ENCODE peak calls at places on chromosomes 12 and 14, in six cellular contexts. G is kidney, A is breast epithelium, O is fibroblast of lung, Z is WTC11, Y is MCF 10A. W is an unnamed sample.
A peak's percentile ranks its signal among the peaks of the same experiment; 100 is the strongest.

GRCh38 chr14:106845286-106846087 is 1319.1 kb downstream of the TMEM121 start:
- DNase-seq in G (peak; percentile 87), A (peak; percentile 49), O (no peak), Z (no peak), Y (peak; percentile 71), W (no peak)

GRCh38 chr12:12445882-12446181 is 89.0 kb downstream of the BORCS5 start:
- DNase-seq in G (no peak), A (no peak), O (no peak), Z (no peak), Y (peak; percentile 70), W (no peak)

GRCh38 chr12:11959117-11959823 is 111.5 kb upstream of the BCL2L14 start:
- DNase-seq in G (no peak), A (no peak), O (peak; percentile 48), Z (no peak), Y (no peak), W (no peak)

GRCh38 chr12:96091833-96092232 is 56.4 kb upstream of the LTA4H start:
- DNase-seq in G (no peak), A (no peak), O (no peak), Z (peak; percentile 13), Y (peak; percentile 30), W (no peak)

GRCh38 chr12:123532021-123532420 is 1.5 kb downstream of the RILPL1 start:
- DNase-seq in G (no peak), A (no peak), O (peak; percentile 40), Z (no peak), Y (no peak), W (no peak)

GRCh38 chr14:31568151-31568550 is 6.9 kb downstream of the NUBPL start:
- DNase-seq in G (no peak), A (no peak), O (peak; percentile 15), Z (no peak), Y (peak; percentile 4), W (no peak)

GRCh38 chr12:54593135-54593534 is 4.7 kb upstream of the PPP1R1A start:
- DNase-seq in G (no peak), A (no peak), O (no peak), Z (no peak), Y (no peak), W (no peak)

GRCh38 chr12:77995436-77996167 is 164.9 kb downstream of the NAV3 start:
- DNase-seq in G (no peak), A (no peak), O (peak; percentile 95), Z (no peak), Y (peak; percentile 59), W (no peak)

GRCh38 chr14:81511110-81511900 is 22.3 kb downstream of the SEL1L start:
- DNase-seq in G (no peak), A (no peak), O (no peak), Z (no peak), Y (no peak), W (no peak)

GRCh38 chr14:86221000-86221399 is 691.1 kb downstream of the FLRT2 start:
- DNase-seq in G (no peak), A (no peak), O (no peak), Z (peak; percentile 70), Y (peak; percentile 8), W (peak; percentile 49)

GRCh38 chr12:90331262-90331661 is 622.6 kb upstream of the ATP2B1 start:
- DNase-seq in G (no peak), A (no peak), O (peak; percentile 10), Z (no peak), Y (no peak), W (no peak)

GRCh38 chr14:89855961-89856360 is 98.6 kb downstream of the EFCAB11 start:
- DNase-seq in G (no peak), A (no peak), O (peak; percentile 90), Z (no peak), Y (peak; percentile 64), W (no peak)

GRCh38 chr12:90122716-90123115 is 414.1 kb upstream of the ATP2B1 start:
- DNase-seq in G (no peak), A (no peak), O (no peak), Z (no peak), Y (no peak), W (no peak)

DNA sequence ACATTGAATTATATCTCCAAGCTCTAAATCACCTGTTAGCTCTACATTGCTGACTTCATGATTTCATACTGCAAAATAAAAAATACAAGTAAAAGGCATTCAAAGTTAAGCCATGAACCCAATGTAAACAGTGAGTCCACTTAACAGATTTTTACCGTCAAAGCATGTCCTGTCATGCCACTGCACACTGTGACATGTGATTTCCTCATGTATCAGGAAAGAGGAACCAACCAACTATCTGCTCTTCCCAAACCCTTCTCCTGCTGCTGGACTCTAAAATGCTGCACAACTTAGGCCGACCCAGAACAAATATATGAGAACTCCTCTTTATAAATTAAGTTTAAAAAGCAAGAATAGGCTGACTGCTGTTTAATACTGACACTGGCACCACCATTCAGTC is 37.5 kb downstream of the TM7SF3 start:
- DNase-seq in G (no peak), A (no peak), O (no peak), Z (no peak), Y (no peak), W (no peak)
- TF ChIP-seq CTCF in G (no peak), A (no peak), O (no peak), Z (no peak), Y (no peak), W (no peak)

DNA sequence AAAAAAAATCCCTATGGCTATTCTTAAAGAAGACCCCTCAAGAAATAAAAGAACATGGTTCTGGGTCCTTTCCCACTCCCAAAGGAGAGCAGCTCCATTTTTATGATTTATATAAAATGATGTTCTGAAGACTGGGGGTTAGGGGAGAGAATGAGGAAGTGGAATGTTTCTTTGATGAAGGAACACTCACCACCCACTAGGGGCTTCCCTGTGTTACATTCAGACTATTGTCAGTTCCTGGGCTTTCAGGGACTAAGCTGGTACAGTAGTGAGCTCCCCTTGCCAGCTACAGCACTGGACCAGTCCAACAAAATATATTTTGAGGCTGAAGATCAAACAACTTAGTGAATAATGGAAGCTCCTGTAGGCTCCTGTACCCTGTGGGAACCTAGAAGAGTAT is 98.9 kb downstream of the HMGA2 start:
- DNase-seq in G (no peak), A (no peak), O (no peak), Z (no peak), Y (no peak), W (no peak)
- TF ChIP-seq CTCF in G (no peak), A (no peak), O (no peak), Z (no peak), Y (no peak), W (no peak)

DNA sequence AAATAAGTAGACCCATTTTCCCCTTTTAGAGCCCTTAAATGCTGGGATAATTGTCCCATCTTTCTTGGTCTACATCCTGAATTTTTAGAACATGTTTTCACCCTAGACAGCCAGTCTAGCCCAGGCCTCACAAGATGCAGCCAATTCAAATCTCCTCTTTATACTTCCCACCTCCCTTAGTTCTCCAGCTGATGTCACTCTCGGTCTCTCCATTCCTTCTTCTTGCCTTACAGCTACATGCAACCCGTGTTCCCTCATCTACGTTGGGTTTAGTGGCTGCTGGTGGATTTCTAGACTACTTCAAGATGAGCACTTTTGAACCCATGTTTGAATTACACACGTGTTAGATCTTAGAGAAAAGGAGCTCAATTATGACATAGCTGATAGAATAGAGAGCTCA is 132.0 kb downstream of the PPM1H start:
- DNase-seq in G (no peak), A (no peak), O (no peak), Z (no peak), Y (no peak), W (no peak)
- TF ChIP-seq CTCF in G (no peak), A (no peak), O (no peak), Z (no peak), Y (no peak), W (no peak)

GRCh38 chr12:49018282-49019119 is at the start of gene PRKAG1:
- DNase-seq in G (peak; percentile 99), A (peak; percentile 96), O (peak; percentile 96), Z (peak; percentile 97), Y (peak; percentile 96), W (peak; percentile 97)
- TF ChIP-seq CTCF in G (peak; percentile 40), A (peak; percentile 30), O (peak; percentile 51), Z (no peak), Y (peak; percentile 25), W (peak; percentile 52)

GRCh38 chr12:49121047-49121696 is 10.0 kb downstream of the TUBA1B start:
- DNase-seq in G (no peak), A (no peak), O (peak; percentile 50), Z (peak; percentile 45), Y (peak; percentile 78), W (peak; percentile 39)
- TF ChIP-seq CTCF in G (peak; percentile 64), A (peak; percentile 58), O (peak; percentile 81), Z (no peak), Y (peak; percentile 57), W (peak; percentile 19)